ENCODE peak calls at places on chromosomes 16 and 17, in ten cellular contexts. S is astrocyte of the spinal cord; I is activated CD4-positive, alpha-beta T cell treated with anti-CD3 and anti-CD28 coated beads for 48 hours; N is CD4-positive, alpha-beta T cell; B is sciatic nerve; K is fibroblast of mammary gland; H is heart left ventricle; O is progenitor cell of endocrine pancreas; L is caudate nucleus; E is activated T-helper 1 cell treated with anti-CD3 and anti-CD28 coated beads, Interleukin-12 subunit alpha, Interleukin-12 subunit beta, Interleukin-2, Interleukin-4 antibody, amounts not matched to agents 30 ng/mL and 10 ng/mL and 1 ng/mL, durations not matched to agents 14 hours and 24 hours and 36 hours. F is an unnamed sample.

GRCh38 chr17:73184133-73184993 is 8.5 kb upstream of the COG1 start:
- DNase-seq in S (no peak), I (no peak), N (no peak), B (no peak), K (no peak), H (no peak), O (no peak), L (no peak), E (no peak), F (no peak)

GRCh38 chr17:38609280-38610031 is 3.7 kb upstream of the SRCIN1 start:
- DNase-seq in S (no peak), I (no peak), N (no peak), B (no peak), K (no peak), H (no peak), O (no peak), L (no peak), E (no peak), F (no peak)

GRCh38 chr17:69501591-69502468 is 87.3 kb downstream of the MAP2K6 start:
- DNase-seq in S (peak; percentile 95), I (peak; percentile 3), N (no peak), B (no peak), K (peak; percentile 77), H (peak; percentile 31), O (peak; percentile 14), L (no peak), E (no peak), F (no peak)

GRCh38 chr17:46814446-46814845 is 4.0 kb downstream of the WNT3 start:
- DNase-seq in S (no peak), I (no peak), N (no peak), B (no peak), K (no peak), H (no peak), O (no peak), L (no peak), E (no peak), F (no peak)

GRCh38 chr16:24853830-24854229 is 8.1 kb downstream of the SLC5A11 start:
- DNase-seq in S (peak; percentile 12), I (no peak), N (no peak), B (no peak), K (peak; percentile 53), H (peak; percentile 39), O (no peak), L (peak; percentile 70), E (no peak), F (peak; percentile 47)

GRCh38 chr17:77811521-77811920 is 147.0 kb upstream of the TNRC6C start:
- DNase-seq in S (peak; percentile 29), I (no peak), N (no peak), B (no peak), K (peak; percentile 65), H (peak; percentile 14), O (no peak), L (no peak), E (no peak), F (no peak)

GRCh38 chr17:34581446-34582184 is 2.2 kb downstream of the TMEM132E start:
- DNase-seq in S (no peak), I (no peak), N (no peak), B (no peak), K (no peak), H (no peak), O (no peak), L (no peak), E (no peak), F (no peak)

GRCh38 chr17:47704781-47705180 is 10.8 kb downstream of the TBKBP1 start:
- DNase-seq in S (no peak), I (no peak), N (no peak), B (no peak), K (no peak), H (no peak), O (no peak), L (no peak), E (no peak), F (no peak)

GRCh38 chr16:9900576-9900975 is 281.7 kb downstream of the GRIN2A start:
- DNase-seq in S (no peak), I (no peak), N (no peak), B (no peak), K (no peak), H (no peak), O (no peak), L (no peak), E (no peak), F (no peak)

GRCh38 chr16:1194665-1195392 is 30.2 kb downstream of the TPSG1 start:
- DNase-seq in S (no peak), I (peak; percentile 33), N (no peak), B (no peak), K (no peak), H (no peak), O (peak; percentile 38), L (no peak), E (no peak), F (no peak)

GRCh38 chr16:17460890-17461289 is 9.9 kb downstream of the XYLT1 start:
- DNase-seq in S (no peak), I (no peak), N (no peak), B (no peak), K (peak; percentile 74), H (no peak), O (no peak), L (no peak), E (no peak), F (no peak)

GRCh38 chr17:37752482-37752881 is 7.6 kb upstream of the HNF1B start:
- DNase-seq in S (peak; percentile 70), I (no peak), N (no peak), B (no peak), K (peak; percentile 25), H (no peak), O (no peak), L (no peak), E (no peak), F (no peak)

GRCh38 chr17:16483021-16483645 is 8.9 kb downstream of the LRRC75A start:
- DNase-seq in S (no peak), I (no peak), N (no peak), B (no peak), K (no peak), H (no peak), O (no peak), L (no peak), E (no peak), F (no peak)

GRCh38 chr16:3807425-3808123 is 72.9 kb downstream of the CREBBP start:
- DNase-seq in S (no peak), I (no peak), N (no peak), B (no peak), K (no peak), H (no peak), O (no peak), L (no peak), E (no peak), F (no peak)

F was measured in NCI-H526.